ENCODE peak calls at places on chromosomes 2 and 18, in eight cellular contexts. M is pancreas; X is ACHN; B is HFF-Myc; Q is iris pigment epithelial cell; R is H7; F is NCI-H1417; S is CD8-positive, alpha-beta memory T cell. G is an unnamed sample.

GRCh38 chr2:209685963-209686362 is 85.7 kb upstream of the UNC80 start:
- DNase-seq in M (no peak), X (no peak), B (no peak), Q (no peak), R (no peak), F (no peak), S (no peak), G (no peak)

GRCh38 chr18:42401131-42401673 is 446.2 kb downstream of the PIK3C3 start:
- DNase-seq in M (no peak), X (no peak), B (no peak), Q (no peak), R (peak), F (no peak), S (no peak), G (no peak)

GRCh38 chr2:96207073-96207777 is 1.4 kb downstream of the STARD7 start:
- DNase-seq in M (no peak), X (no peak), B (no peak), Q (peak), R (no peak), F (no peak), S (no peak), G (no peak)

GRCh38 chr2:132977812-132978529 is 308.0 kb upstream of the LYPD1 start:
- DNase-seq in M (no peak), X (no peak), B (no peak), Q (peak), R (no peak), F (no peak), S (no peak), G (no peak)

GRCh38 chr2:55742996-55743395 is 49.4 kb upstream of the PNPT1 start:
- DNase-seq in M (no peak), X (no peak), B (no peak), Q (no peak), R (no peak), F (no peak), S (no peak), G (no peak)

GRCh38 chr2:214034417-214034816 is 376.4 kb upstream of the VWC2L start:
- DNase-seq in M (no peak), X (no peak), B (no peak), Q (no peak), R (peak), F (no peak), S (no peak), G (peak)

GRCh38 chr2:122145805-122146204 is 390.4 kb downstream of the TSN start:
- DNase-seq in M (no peak), X (no peak), B (no peak), Q (no peak), R (no peak), F (peak), S (no peak), G (no peak)

GRCh38 chr18:77622009-77622692 is 372.5 kb downstream of the GALR1 start:
- DNase-seq in M (no peak), X (no peak), B (no peak), Q (no peak), R (no peak), F (no peak), S (no peak), G (no peak)

GRCh38 chr2:127004893-127005600 is 101.9 kb downstream of the BIN1 start:
- DNase-seq in M (no peak), X (no peak), B (no peak), Q (no peak), R (peak), F (no peak), S (no peak), G (no peak)

GRCh38 chr2:176484838-176485237 is 215.6 kb downstream of the MTX2 start:
- DNase-seq in M (no peak), X (no peak), B (no peak), Q (no peak), R (no peak), F (no peak), S (no peak), G (no peak)

GRCh38 chr2:44168684-44169154 is at the start of gene PPM1B:
- DNase-seq in M (no peak), X (no peak), B (no peak), Q (no peak), R (peak), F (no peak), S (peak), G (peak)

GRCh38 chr18:41875094-41875780 is 79.8 kb upstream of the PIK3C3 start:
- DNase-seq in M (no peak), X (peak), B (no peak), Q (peak), R (no peak), F (no peak), S (no peak), G (no peak)

GRCh38 chr2:167318581-167318980 is 430.3 kb downstream of the XIRP2 start:
- DNase-seq in M (no peak), X (no peak), B (no peak), Q (no peak), R (no peak), F (no peak), S (no peak), G (no peak)

GRCh38 chr2:186569906-186570305 is 19.9 kb upstream of the ITGAV start:
- DNase-seq in M (no peak), X (peak), B (no peak), Q (peak), R (no peak), F (no peak), S (no peak), G (no peak)

GRCh38 chr2:190804182-190804795 is 76.3 kb upstream of the GLS start:
- DNase-seq in M (no peak), X (peak), B (no peak), Q (peak), R (no peak), F (no peak), S (peak), G (no peak)

GRCh38 chr2:223943561-223944008 is 1.6 kb downstream of the WDFY1 start:
- DNase-seq in M (no peak), X (peak), B (no peak), Q (peak), R (peak), F (no peak), S (no peak), G (no peak)

GRCh38 chr18:79512461-79513380 is 117.0 kb downstream of the NFATC1 start:
- DNase-seq in M (no peak), X (no peak), B (no peak), Q (no peak), R (peak), F (no peak), S (no peak), G (peak)

GRCh38 chr2:240060977-240061591 is 7.8 kb upstream of the OR6B3 start:
- DNase-seq in M (peak), X (peak), B (peak), Q (peak), R (no peak), F (peak), S (peak), G (no peak)

GRCh38 chr2:59312967-59313943 is 1072.1 kb upstream of the FANCL start:
- DNase-seq in M (no peak), X (no peak), B (no peak), Q (no peak), R (peak), F (no peak), S (no peak), G (no peak)

G was measured in upper lobe of left lung.